ENCODE peak calls at places on chromosomes 3 and 15, in five cellular contexts. P is H1, S is GM12878, B is HepG2, X is K562. V is an unnamed sample.

GRCh38 chr15:89395996-89396395 is 61.4 kb upstream of the POLG start:
- DNase-seq in B (no peak), S (no peak), X (no peak), P (no peak), V (no peak)

GRCh38 chr3:195766671-195767070 is 45.1 kb downstream of the MUC4 start:
- DNase-seq in P (no peak), B (no peak), X (no peak), S (no peak), V (no peak)

GRCh38 chr3:141710888-141711616 is 27.0 kb upstream of the RNF7 start:
- DNase-seq in S (no peak), P (no peak), X (no peak), B (no peak), V (no peak)

GRCh38 chr3:157125101-157125500 is 34.8 kb downstream of the CCNL1 start:
- DNase-seq in B (no peak), X (no peak), S (no peak), P (no peak), V (no peak)

GRCh38 chr3:154244644-154245043 is 79.6 kb downstream of the DHX36 start:
- DNase-seq in P (no peak), B (no peak), X (no peak), S (no peak), V (no peak)

GRCh38 chr15:40279437-40280141 is 3.3 kb downstream of the ANKRD63 start:
- DNase-seq in S (no peak), P (peak), X (peak), B (peak), V (no peak)

GRCh38 chr15:24877174-24877573 is 77.6 kb upstream of the SNRPN start:
- DNase-seq in P (no peak), S (no peak), B (no peak), X (no peak), V (no peak)

GRCh38 chr3:94249491-94250079 is 186.7 kb downstream of the NSUN3 start:
- DNase-seq in B (peak), S (peak), X (peak), P (peak), V (peak)

GRCh38 chr3:71425491-71426071 is 157.9 kb downstream of the FOXP1 start:
- DNase-seq in B (no peak), S (no peak), P (no peak), X (no peak), V (no peak)

GRCh38 chr15:51386960-51387698 is 45.7 kb downstream of the GLDN start:
- DNase-seq in S (no peak), B (no peak), P (no peak), X (no peak), V (no peak)

GRCh38 chr3:113261996-113262665 is 50.8 kb downstream of the BOC start:
- DNase-seq in S (no peak), P (no peak), X (no peak), B (peak), V (no peak)

GRCh38 chr3:58418227-58418626 is 15.4 kb downstream of the PDHB start:
- DNase-seq in B (no peak), X (no peak), S (no peak), P (no peak), V (no peak)

GRCh38 chr3:126448141-126448892 is 27.4 kb downstream of the ZXDC start:
- DNase-seq in P (no peak), B (no peak), S (no peak), X (no peak), V (no peak)

GRCh38 chr3:170178631-170179030 is 2.9 kb downstream of the PHC3 start:
- DNase-seq in X (no peak), S (no peak), B (no peak), P (no peak), V (no peak)

GRCh38 chr3:187845826-187846225 is 100.6 kb upstream of the BCL6 start:
- DNase-seq in X (no peak), B (no peak), S (no peak), P (no peak), V (no peak)

GRCh38 chr3:187839422-187839821 is 94.2 kb upstream of the BCL6 start:
- DNase-seq in B (no peak), X (no peak), P (no peak), S (no peak), V (no peak)

GRCh38 chr3:187841552-187841951 is 96.3 kb upstream of the BCL6 start:
- DNase-seq in P (peak), B (no peak), S (no peak), X (no peak), V (no peak)

GRCh38 chr3:187844708-187845107 is 99.4 kb upstream of the BCL6 start:
- DNase-seq in B (no peak), X (no peak), P (no peak), S (no peak), V (no peak)

GRCh38 chr3:187843654-187844053 is 98.4 kb upstream of the BCL6 start:
- DNase-seq in X (no peak), P (peak), S (no peak), B (no peak), V (no peak)
- TF ChIP-seq SP1 in X (no peak), P (no peak), S (no peak), B (no peak), V (no peak)

GRCh38 chr3:87982421-87982820 is 76.4 kb downstream of the CGGBP1 start:
- DNase-seq in P (no peak), B (no peak), X (no peak), S (no peak), V (no peak)

GRCh38 chr3:87993566-87993965 is 65.2 kb downstream of the CGGBP1 start:
- DNase-seq in S (no peak), X (no peak), B (no peak), P (no peak), V (no peak)

DNA sequence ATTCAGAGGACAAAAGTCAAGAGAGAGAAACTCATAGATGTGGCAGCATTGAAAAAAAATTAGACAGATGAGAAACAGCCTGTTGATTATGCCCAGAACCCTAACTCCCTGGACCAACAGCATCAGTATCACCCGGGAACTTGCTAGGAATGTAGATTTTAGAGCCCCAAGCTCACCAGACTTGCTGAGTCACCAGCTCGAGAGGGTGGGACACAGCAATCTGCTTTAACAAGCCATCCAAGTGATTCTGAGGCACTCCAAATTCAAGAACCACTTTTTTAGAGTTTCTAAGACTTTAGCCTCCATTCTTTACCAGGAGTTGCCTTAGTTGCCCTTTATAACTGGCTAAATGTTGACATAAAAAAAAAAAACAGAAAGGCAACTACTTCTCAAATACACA is 70.9 kb downstream of the CGGBP1 start:
- DNase-seq in X (peak), S (no peak), B (no peak), P (no peak), V (no peak)
- TF ChIP-seq YY1 in X (no peak), S (no peak), B (no peak), P (no peak), V (no peak)

GRCh38 chr15:64229129-64229724 is 66.4 kb upstream of the PPIB start:
- DNase-seq in B (no peak), P (no peak), X (no peak), S (no peak), V (no peak)

GRCh38 chr15:64236156-64236555 is 73.3 kb upstream of the PPIB start:
- DNase-seq in S (no peak), X (no peak), P (no peak), B (no peak), V (no peak)

GRCh38 chr15:64233299-64233698 is 70.5 kb upstream of the PPIB start:
- DNase-seq in X (peak), B (no peak), S (no peak), P (no peak), V (no peak)

GRCh38 chr15:64235552-64235951 is 72.7 kb upstream of the PPIB start:
- DNase-seq in B (no peak), X (no peak), P (no peak), S (no peak), V (no peak)

DNA sequence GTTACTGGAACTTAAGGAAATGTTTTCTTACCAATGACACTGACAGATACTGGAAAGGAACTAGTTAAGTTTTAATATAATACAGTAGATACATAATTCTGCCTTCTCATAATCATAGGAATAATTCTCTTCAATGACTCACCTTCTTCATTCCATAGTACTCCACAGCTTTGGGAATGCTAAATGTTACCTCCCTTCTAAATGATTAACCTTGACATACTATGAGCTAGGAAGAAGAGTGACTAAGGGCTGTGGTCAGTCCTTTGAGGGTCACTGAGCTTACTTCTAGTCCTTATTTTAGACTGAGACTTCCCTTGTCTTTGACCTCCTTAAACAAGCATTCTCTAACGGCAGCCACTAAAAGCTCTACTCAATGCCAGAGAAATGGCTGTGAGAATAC is 69.6 kb upstream of the PPIB start:
- DNase-seq in B (peak), S (no peak), X (peak), P (no peak), V (no peak)
- TF ChIP-seq SP1 in B (no peak), S (no peak), X (no peak), P (no peak), V (no peak)

GRCh38 chr3:192183109-192183508 is 544.2 kb downstream of the FGF12 start:
- DNase-seq in P (no peak), X (no peak), S (no peak), B (no peak), V (no peak)

GRCh38 chr3:192186508-192186907 is 540.8 kb downstream of the FGF12 start:
- DNase-seq in X (no peak), P (no peak), S (no peak), B (no peak), V (no peak)

GRCh38 chr3:192194081-192194480 is 533.3 kb downstream of the FGF12 start:
- DNase-seq in B (no peak), P (no peak), S (no peak), X (no peak), V (no peak)

GRCh38 chr3:192187485-192188051 is 539.8 kb downstream of the FGF12 start:
- DNase-seq in X (no peak), B (no peak), P (no peak), S (no peak), V (no peak)

DNA sequence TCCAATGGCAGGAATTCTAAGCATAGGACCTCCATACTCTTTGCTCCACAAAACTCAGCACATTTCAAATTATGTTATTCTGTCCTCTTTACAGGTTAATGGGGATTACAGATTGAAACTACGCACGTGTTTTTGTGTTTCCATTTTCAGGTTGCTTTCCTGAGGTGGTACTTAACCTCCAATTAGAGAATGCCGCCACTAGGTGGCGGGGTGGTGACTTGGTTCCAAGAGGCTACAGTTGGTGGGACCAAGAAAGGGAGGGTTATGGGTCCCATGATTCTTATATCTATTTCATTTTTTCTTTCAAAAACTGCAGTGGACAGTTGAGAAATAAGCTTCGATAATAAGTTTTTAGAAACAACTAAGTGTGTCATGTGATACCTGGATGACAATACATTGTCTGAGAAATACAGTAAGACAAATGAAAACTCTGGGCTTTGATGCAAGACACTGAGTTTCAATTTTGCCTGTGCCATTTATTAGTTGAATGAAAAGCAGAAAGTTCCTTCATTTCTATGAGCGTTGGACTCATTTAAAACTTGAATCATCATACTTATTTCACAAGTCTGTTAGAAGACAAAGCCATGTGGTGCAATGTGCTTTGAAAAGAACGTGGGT is 539.0 kb downstream of the FGF12 start:
- DNase-seq in S (no peak), P (peak), X (peak), B (peak), V (peak)
- TF ChIP-seq YY1 in S (no peak), P (no peak), X (no peak), B (no peak), V (no peak)

GRCh38 chr15:35736150-35736549 is 190.2 kb upstream of the DPH6 start:
- DNase-seq in X (no peak), B (peak), S (no peak), P (no peak), V (no peak)
- TF ChIP-seq SP1 in X (no peak), B (no peak), S (no peak), P (no peak), V (no peak)

GRCh38 chr3:72766866-72767265 is 81.4 kb downstream of the SHQ1 start:
- DNase-seq in B (no peak), S (no peak), P (no peak), X (no peak), V (no peak)
- TF ChIP-seq YY1 in B (no peak), S (no peak), P (no peak), X (no peak), V (no peak)

GRCh38 chr15:55526559-55527036 is 18.6 kb upstream of the DNAAF4 start:
- DNase-seq in S (no peak), X (peak), B (peak), P (peak), V (peak)
- TF ChIP-seq SP1 in S (no peak), X (no peak), B (no peak), P (no peak), V (no peak)

V was measured in HCT116.